ENCODE peak calls at places on chromosomes 12 and 14, in four cellular contexts. D is K562, T is HepG2, N is IMR-90. Y is an unnamed sample.
A peak's percentile ranks its signal among the peaks of the same experiment; 100 is the strongest.

GRCh38 chr12:109447482-109447881 is 29.6 kb downstream of the KCTD10 start:
- DNase-seq in D (no peak), T (no peak), N (no peak), Y (no peak)

GRCh38 chr14:94665121-94665520 is 52.9 kb downstream of the SERPINA3 start:
- DNase-seq in D (no peak), T (no peak), N (peak; percentile 80), Y (peak; percentile 10)

GRCh38 chr14:29486132-29486531 is 441.5 kb downstream of the PRKD1 start:
- DNase-seq in D (no peak), T (no peak), N (no peak), Y (no peak)

GRCh38 chr12:103884316-103884715 is 43.3 kb upstream of the NT5DC3 start:
- DNase-seq in D (no peak), T (no peak), N (peak; percentile 76), Y (no peak)

GRCh38 chr12:94457331-94457730 is 2.3 kb downstream of the CEP83 start:
- DNase-seq in D (no peak), T (no peak), N (no peak), Y (no peak)

GRCh38 chr12:107225626-107226025 is 132.3 kb upstream of the CRY1 start:
- DNase-seq in D (no peak), T (peak; percentile 65), N (peak; percentile 42), Y (peak; percentile 25)

GRCh38 chr14:54935958-54936357 is 33.3 kb upstream of the GCH1 start:
- DNase-seq in D (no peak), T (peak; percentile 5), N (peak; percentile 38), Y (no peak)

GRCh38 chr12:526089-526488 is 66.3 kb downstream of the B4GALNT3 start:
- DNase-seq in D (no peak), T (no peak), N (no peak), Y (no peak)

GRCh38 chr12:43333650-43334043 is 218.4 kb downstream of the ADAMTS20 start:
- DNase-seq in D (no peak), T (no peak), N (no peak), Y (no peak)

GRCh38 chr12:176321-177181 is 37.4 kb downstream of the SLC6A12 start:
- DNase-seq in D (no peak), T (peak; percentile 61), N (peak; percentile 61), Y (peak; percentile 36)

GRCh38 chr12:27861428-27862167 is 81.6 kb upstream of the MANSC4 start:
- DNase-seq in D (no peak), T (no peak), N (peak; percentile 59), Y (no peak)

GRCh38 chr14:50083467-50084337 is 32.7 kb downstream of the VCPKMT start:
- DNase-seq in D (no peak), T (no peak), N (peak; percentile 75), Y (no peak)

GRCh38 chr12:29374012-29374411 is 7.0 kb downstream of the ERGIC2 start:
- DNase-seq in D (no peak), T (no peak), N (no peak), Y (no peak)

GRCh38 chr14:58637391-58638230 is at the start of gene DACT1:
- DNase-seq in D (peak; percentile 64), T (no peak), N (peak; percentile 79), Y (peak; percentile 16)

GRCh38 chr14:104584557-104584956 is 5.0 kb downstream of the C14orf180 start:
- DNase-seq in D (no peak), T (no peak), N (no peak), Y (no peak)

GRCh38 chr14:89228921-89229639 is 188.0 kb downstream of the FOXN3 start:
- DNase-seq in D (no peak), T (no peak), N (no peak), Y (no peak)

GRCh38 chr14:63174760-63175191 is 29.5 kb upstream of the RHOJ start:
- DNase-seq in D (peak; percentile 5), T (peak; percentile 45), N (peak; percentile 76), Y (peak; percentile 25)

GRCh38 chr12:30440826-30441602 is 254.7 kb downstream of the IPO8 start:
- DNase-seq in D (peak; percentile 16), T (peak; percentile 52), N (peak; percentile 27), Y (peak; percentile 28)

DNA sequence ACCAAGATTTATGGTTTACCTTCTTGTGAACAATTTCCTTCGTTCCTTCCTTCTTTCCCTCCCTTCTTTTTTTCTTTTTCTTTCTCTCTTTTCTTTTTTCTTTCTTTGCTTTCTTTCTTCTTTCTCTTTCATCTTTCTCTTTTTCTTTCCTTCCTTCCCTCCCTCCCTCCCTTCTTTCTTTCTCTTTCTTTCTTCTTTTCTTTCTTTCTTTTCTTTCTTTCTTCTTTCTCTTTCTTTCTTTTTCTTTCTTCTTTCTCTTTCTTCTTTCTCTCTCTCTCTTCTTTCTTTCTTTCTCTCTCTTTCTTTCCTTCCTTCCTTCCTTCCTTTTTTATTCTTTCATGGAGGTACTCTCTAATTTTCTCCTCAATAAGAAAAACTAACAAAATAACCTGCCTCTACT is 462.1 kb upstream of the ATP2B1 start:
- DNase-seq in D (no peak), T (no peak), N (no peak), Y (no peak)
- TF ChIP-seq MAFK in D (no peak), T (no peak), N (no peak), Y (no peak)

GRCh38 chr12:50988051-50988450 is 35.7 kb downstream of the HIGD1C start:
- DNase-seq in D (no peak), T (no peak), N (peak; percentile 64), Y (no peak)

GRCh38 chr12:50986961-50987737 is 34.8 kb downstream of the HIGD1C start:
- DNase-seq in D (peak; percentile 27), T (peak; percentile 46), N (peak; percentile 72), Y (no peak)

GRCh38 chr12:50984899-50985298 is 32.6 kb downstream of the HIGD1C start:
- DNase-seq in D (no peak), T (no peak), N (peak; percentile 54), Y (no peak)

GRCh38 chr12:50988871-50989270 is 36.5 kb downstream of the HIGD1C start:
- DNase-seq in D (no peak), T (no peak), N (no peak), Y (no peak)

DNA sequence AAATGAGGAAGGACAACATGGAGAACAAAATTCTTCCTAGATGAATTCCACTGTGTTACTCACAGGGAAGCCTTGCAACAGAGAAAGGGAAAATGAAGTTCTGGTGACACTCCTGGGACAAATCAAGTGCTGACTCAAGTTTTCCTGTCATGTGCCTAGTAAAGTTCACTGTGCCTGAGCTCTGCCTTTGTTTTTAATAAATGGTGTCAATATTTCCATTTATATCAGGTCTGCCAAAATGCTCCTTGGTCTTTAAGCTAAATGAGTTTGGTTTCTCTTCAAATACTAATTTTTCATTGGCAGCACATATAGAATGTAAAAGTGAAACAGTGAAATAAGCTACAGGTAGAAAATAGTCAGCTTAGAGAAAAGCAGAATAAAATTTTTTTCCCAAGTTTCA is 33.0 kb downstream of the HIGD1C start:
- DNase-seq in D (no peak), T (peak; percentile 25), N (peak; percentile 74), Y (no peak)
- TF ChIP-seq CTCF in D (no peak), T (no peak), N (no peak), Y (no peak)

DNA sequence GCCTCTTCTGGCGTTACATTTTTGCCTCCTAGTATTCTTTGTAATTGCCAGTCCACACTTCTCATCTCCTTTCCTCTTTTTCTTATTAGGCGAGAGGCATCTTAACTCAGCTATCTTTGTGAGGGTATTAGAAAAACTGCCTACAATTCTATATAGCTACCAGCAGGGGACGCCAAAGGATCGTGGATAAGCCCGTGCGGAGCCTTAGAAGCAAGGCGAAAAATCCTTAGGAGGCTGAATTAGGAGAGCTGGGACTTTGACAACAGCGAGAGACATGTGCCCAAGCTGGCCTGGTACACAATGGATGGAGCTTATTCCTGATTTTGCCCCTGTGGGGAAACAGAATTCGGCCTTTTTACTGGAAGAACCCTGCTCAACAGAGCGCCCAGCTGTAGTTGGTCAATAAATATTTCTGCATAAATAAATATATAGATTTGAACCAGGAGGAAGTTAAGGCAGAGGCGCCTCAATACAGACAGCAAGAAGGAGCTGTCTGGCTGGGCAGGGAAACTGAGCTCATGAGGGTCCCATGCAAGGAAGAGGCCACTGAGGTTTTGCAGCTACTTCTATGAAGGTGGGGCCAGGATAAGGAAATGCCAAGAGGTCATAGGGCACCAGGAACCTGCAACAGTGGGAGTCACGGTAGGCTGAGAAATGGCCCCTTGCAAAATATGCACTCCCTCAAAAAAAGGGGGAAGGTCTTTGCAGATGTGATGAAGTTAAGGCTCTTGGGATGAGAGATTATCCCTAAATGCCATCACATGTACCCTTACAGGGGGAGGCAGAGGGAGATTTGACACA is 14.6 kb upstream of the RBM19 start:
- DNase-seq in D (peak; percentile 64), T (peak; percentile 47), N (peak; percentile 74), Y (peak; percentile 79)
- TF ChIP-seq MAZ in D (no peak), T (no peak), N (no peak), Y (no peak)

DNA sequence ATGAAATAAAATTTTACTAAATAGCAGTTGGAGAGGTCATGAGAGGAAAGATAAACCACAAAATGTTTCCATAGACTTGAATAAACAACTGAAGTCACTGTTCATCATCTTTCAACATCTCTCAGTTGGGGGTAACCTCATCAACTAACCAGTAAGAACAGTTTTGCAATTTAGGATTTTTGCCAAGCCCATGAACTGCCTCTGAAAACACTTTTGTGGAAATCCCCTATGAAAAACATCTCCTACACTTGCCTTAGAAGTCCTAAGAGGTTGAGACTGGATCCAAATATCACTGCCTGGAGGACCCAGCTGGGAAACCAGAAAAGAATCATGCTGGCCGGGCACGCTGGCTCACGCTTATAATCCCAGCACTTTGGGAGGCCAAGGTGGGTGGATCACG is 273.1 kb downstream of the C12orf50 start:
- DNase-seq in D (no peak), T (no peak), N (peak; percentile 99), Y (peak; percentile 6)
- TF ChIP-seq MAFK in D (no peak), T (no peak), N (no peak), Y (no peak)

GRCh38 chr12:45216297-45216982 is 545 bp downstream of the ANO6 start:
- DNase-seq in D (peak; percentile 63), T (peak; percentile 30), N (peak; percentile 49), Y (peak; percentile 54)
- TF ChIP-seq CTCF in D (peak; percentile 30), T (peak; percentile 58), N (peak; percentile 36), Y (peak; percentile 24)

GRCh38 chr12:57096099-57096572 is 7.2 kb downstream of the NAB2 start:
- DNase-seq in D (peak; percentile 21), T (no peak), N (no peak), Y (no peak)
- TF ChIP-seq MAZ in D (no peak), T (no peak), N (no peak), Y (no peak)

Y was measured in A549.